ENCODE peak calls at places on chromosomes 2 and 18, in seven cellular contexts. One of them, this sample, is unnamed.

GRCh38 chr2:120523766-120524165 is 177.8 kb downstream of the INHBB start:
- DNase-seq in CD4-positive, CD25-positive, alpha-beta regulatory T cell: no peak
- DNase-seq in breast epithelium: no peak
- DNase-seq in coronary artery: no peak
- DNase-seq in mesendoderm: no peak
- DNase-seq in CD8-positive, alpha-beta memory T cell: no peak
- DNase-seq in cardiac fibroblast: no peak
- DNase-seq in this sample: no peak

GRCh38 chr2:180656455-180656847 is 324.0 kb upstream of the UBE2E3 start:
- DNase-seq in coronary artery: no peak
- DNase-seq in CD4-positive, CD25-positive, alpha-beta regulatory T cell: no peak
- DNase-seq in CD8-positive, alpha-beta memory T cell: no peak
- DNase-seq in mesendoderm: peak; percentile 94
- DNase-seq in breast epithelium: no peak
- DNase-seq in cardiac fibroblast: no peak
- DNase-seq in this sample: no peak

GRCh38 chr2:170723446-170723958 is 8.4 kb downstream of the SP5 start:
- DNase-seq in cardiac fibroblast: no peak
- DNase-seq in CD8-positive, alpha-beta memory T cell: no peak
- DNase-seq in mesendoderm: peak; percentile 59
- DNase-seq in coronary artery: no peak
- DNase-seq in breast epithelium: no peak
- DNase-seq in CD4-positive, CD25-positive, alpha-beta regulatory T cell: no peak
- DNase-seq in this sample: no peak

GRCh38 chr2:129396980-129397599 is 582.4 kb upstream of the RAB6C start:
- DNase-seq in coronary artery: no peak
- DNase-seq in CD4-positive, CD25-positive, alpha-beta regulatory T cell: peak; percentile 7
- DNase-seq in CD8-positive, alpha-beta memory T cell: no peak
- DNase-seq in cardiac fibroblast: peak; percentile 41
- DNase-seq in mesendoderm: peak; percentile 78
- DNase-seq in breast epithelium: no peak
- DNase-seq in this sample: peak; percentile 54

GRCh38 chr2:30355306-30355705 is 91.7 kb upstream of the LCLAT1 start:
- DNase-seq in cardiac fibroblast: no peak
- DNase-seq in CD4-positive, CD25-positive, alpha-beta regulatory T cell: no peak
- DNase-seq in CD8-positive, alpha-beta memory T cell: no peak
- DNase-seq in mesendoderm: no peak
- DNase-seq in breast epithelium: no peak
- DNase-seq in coronary artery: no peak
- DNase-seq in this sample: no peak

GRCh38 chr2:239926587-239927234 is 98.4 kb downstream of the NDUFA10 start:
- DNase-seq in CD8-positive, alpha-beta memory T cell: no peak
- DNase-seq in coronary artery: no peak
- DNase-seq in mesendoderm: no peak
- DNase-seq in cardiac fibroblast: no peak
- DNase-seq in breast epithelium: peak; percentile 9
- DNase-seq in CD4-positive, CD25-positive, alpha-beta regulatory T cell: no peak
- DNase-seq in this sample: no peak

GRCh38 chr18:41532344-41533086 is 422.5 kb upstream of the PIK3C3 start:
- DNase-seq in CD8-positive, alpha-beta memory T cell: no peak
- DNase-seq in coronary artery: no peak
- DNase-seq in cardiac fibroblast: peak; percentile 14
- DNase-seq in mesendoderm: peak; percentile 58
- DNase-seq in CD4-positive, CD25-positive, alpha-beta regulatory T cell: no peak
- DNase-seq in breast epithelium: no peak
- DNase-seq in this sample: no peak

GRCh38 chr18:45764000-45764686 is 40.2 kb downstream of the SLC14A1 start:
- DNase-seq in CD8-positive, alpha-beta memory T cell: no peak
- DNase-seq in cardiac fibroblast: peak; percentile 37
- DNase-seq in breast epithelium: no peak
- DNase-seq in mesendoderm: no peak
- DNase-seq in coronary artery: no peak
- DNase-seq in CD4-positive, CD25-positive, alpha-beta regulatory T cell: peak; percentile 4
- DNase-seq in this sample: no peak

GRCh38 chr2:26849056-26850001 is 1.4 kb downstream of the DPYSL5 start:
- DNase-seq in CD4-positive, CD25-positive, alpha-beta regulatory T cell: no peak
- DNase-seq in coronary artery: no peak
- DNase-seq in mesendoderm: peak; percentile 34
- DNase-seq in breast epithelium: no peak
- DNase-seq in cardiac fibroblast: no peak
- DNase-seq in CD8-positive, alpha-beta memory T cell: no peak
- DNase-seq in this sample: no peak

GRCh38 chr18:62982600-62983251 is 267.4 kb downstream of the PHLPP1 start:
- DNase-seq in CD4-positive, CD25-positive, alpha-beta regulatory T cell: peak; percentile 74
- DNase-seq in cardiac fibroblast: peak; percentile 73
- DNase-seq in coronary artery: no peak
- DNase-seq in breast epithelium: no peak
- DNase-seq in CD8-positive, alpha-beta memory T cell: peak; percentile 36
- DNase-seq in mesendoderm: peak; percentile 73
- DNase-seq in this sample: peak; percentile 67

GRCh38 chr2:32136097-32136496 is 29.6 kb upstream of the SLC30A6 start:
- DNase-seq in coronary artery: no peak
- DNase-seq in cardiac fibroblast: no peak
- DNase-seq in CD4-positive, CD25-positive, alpha-beta regulatory T cell: no peak
- DNase-seq in CD8-positive, alpha-beta memory T cell: no peak
- DNase-seq in breast epithelium: no peak
- DNase-seq in mesendoderm: no peak
- DNase-seq in this sample: no peak

GRCh38 chr2:215573495-215573894 is 137.6 kb upstream of the FN1 start:
- DNase-seq in mesendoderm: no peak
- DNase-seq in CD4-positive, CD25-positive, alpha-beta regulatory T cell: no peak
- DNase-seq in cardiac fibroblast: no peak
- DNase-seq in CD8-positive, alpha-beta memory T cell: no peak
- DNase-seq in coronary artery: no peak
- DNase-seq in breast epithelium: no peak
- DNase-seq in this sample: no peak

GRCh38 chr2:111168528-111168929 is 47.8 kb downstream of the BCL2L11 start:
- DNase-seq in CD8-positive, alpha-beta memory T cell: no peak
- DNase-seq in CD4-positive, CD25-positive, alpha-beta regulatory T cell: peak; percentile 87
- DNase-seq in breast epithelium: no peak
- DNase-seq in mesendoderm: no peak
- DNase-seq in cardiac fibroblast: peak; percentile 58
- DNase-seq in coronary artery: no peak
- DNase-seq in this sample: peak; percentile 81

GRCh38 chr2:207871911-207872310 is 102.2 kb upstream of the FZD5 start:
- DNase-seq in CD4-positive, CD25-positive, alpha-beta regulatory T cell: no peak
- DNase-seq in CD8-positive, alpha-beta memory T cell: no peak
- DNase-seq in cardiac fibroblast: no peak
- DNase-seq in mesendoderm: no peak
- DNase-seq in coronary artery: no peak
- DNase-seq in breast epithelium: no peak
- DNase-seq in this sample: no peak

GRCh38 chr18:3305933-3306332 is 44.0 kb downstream of the MYL12B start:
- DNase-seq in breast epithelium: no peak
- DNase-seq in coronary artery: no peak
- DNase-seq in mesendoderm: no peak
- DNase-seq in CD4-positive, CD25-positive, alpha-beta regulatory T cell: no peak
- DNase-seq in cardiac fibroblast: peak; percentile 75
- DNase-seq in CD8-positive, alpha-beta memory T cell: no peak
- DNase-seq in this sample: no peak

GRCh38 chr2:143685439-143686078 is 556.3 kb downstream of the ARHGAP15 start:
- DNase-seq in breast epithelium: no peak
- DNase-seq in CD8-positive, alpha-beta memory T cell: no peak
- DNase-seq in cardiac fibroblast: no peak
- DNase-seq in CD4-positive, CD25-positive, alpha-beta regulatory T cell: no peak
- DNase-seq in coronary artery: no peak
- DNase-seq in mesendoderm: no peak
- DNase-seq in this sample: no peak

GRCh38 chr2:143683977-143684376 is 554.8 kb downstream of the ARHGAP15 start:
- DNase-seq in CD8-positive, alpha-beta memory T cell: no peak
- DNase-seq in coronary artery: no peak
- DNase-seq in CD4-positive, CD25-positive, alpha-beta regulatory T cell: no peak
- DNase-seq in cardiac fibroblast: no peak
- DNase-seq in breast epithelium: no peak
- DNase-seq in mesendoderm: no peak
- DNase-seq in this sample: no peak

GRCh38 chr2:143682643-143683042 is 553.4 kb downstream of the ARHGAP15 start:
- DNase-seq in CD4-positive, CD25-positive, alpha-beta regulatory T cell: no peak
- DNase-seq in CD8-positive, alpha-beta memory T cell: no peak
- DNase-seq in breast epithelium: no peak
- DNase-seq in cardiac fibroblast: no peak
- DNase-seq in coronary artery: no peak
- DNase-seq in mesendoderm: peak; percentile 49
- DNase-seq in this sample: no peak

GRCh38 chr2:143686585-143687164 is 557.5 kb downstream of the ARHGAP15 start:
- DNase-seq in CD8-positive, alpha-beta memory T cell: no peak
- DNase-seq in cardiac fibroblast: peak; percentile 67
- DNase-seq in CD4-positive, CD25-positive, alpha-beta regulatory T cell: peak; percentile 36
- DNase-seq in breast epithelium: no peak
- DNase-seq in mesendoderm: peak; percentile 67
- DNase-seq in coronary artery: no peak
- DNase-seq in this sample: peak; percentile 44

DNA sequence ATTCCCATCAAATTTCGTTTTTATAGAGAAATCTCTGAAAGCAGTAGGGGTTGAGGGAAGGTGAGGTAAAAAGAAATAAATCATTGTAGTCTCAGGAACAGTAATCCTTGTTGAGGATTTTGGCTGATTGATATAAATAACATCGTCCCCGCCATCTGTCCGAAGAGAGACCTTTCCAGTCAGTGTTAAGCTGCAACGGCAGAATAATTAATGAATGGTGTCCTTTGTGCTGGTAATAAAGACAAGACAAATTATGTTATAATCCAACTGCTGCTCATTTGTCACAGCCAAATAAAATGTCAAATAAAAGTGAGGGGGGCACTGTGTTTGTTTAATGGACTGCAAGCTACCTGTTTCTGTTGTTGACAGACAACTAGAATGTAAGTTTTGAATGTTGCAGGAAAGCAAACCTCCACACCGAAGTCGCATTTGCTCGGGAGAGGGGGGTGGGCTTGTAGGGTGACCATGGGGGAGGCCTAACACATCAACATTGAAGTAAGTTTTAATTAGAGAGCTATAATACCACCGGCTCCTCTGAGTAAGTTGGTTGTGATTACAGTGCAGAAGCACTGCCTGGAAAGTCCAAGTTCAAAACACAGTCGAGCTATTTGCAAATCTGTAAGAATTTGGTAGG is 555.6 kb downstream of the ARHGAP15 start:
- DNase-seq in CD4-positive, CD25-positive, alpha-beta regulatory T cell: no peak
- DNase-seq in coronary artery: no peak
- DNase-seq in breast epithelium: no peak
- DNase-seq in mesendoderm: no peak
- DNase-seq in cardiac fibroblast: no peak
- DNase-seq in CD8-positive, alpha-beta memory T cell: no peak
- DNase-seq in this sample: no peak
- H3K4me3 ChIP-seq in CD4-positive, CD25-positive, alpha-beta regulatory T cell: no peak overlapping the region
- H3K4me3 ChIP-seq in coronary artery: no peak overlapping the region
- H3K4me3 ChIP-seq in breast epithelium: no peak overlapping the region
- H3K4me3 ChIP-seq in mesendoderm: no peak overlapping the region
- H3K4me3 ChIP-seq in cardiac fibroblast: no peak overlapping the region
- H3K4me3 ChIP-seq in CD8-positive, alpha-beta memory T cell: no peak overlapping the region
- H3K4me3 ChIP-seq in this sample: no peak overlapping the region

GRCh38 chr2:64274399-64275173 is 130.4 kb upstream of the PELI1 start:
- DNase-seq in coronary artery: no peak
- DNase-seq in CD4-positive, CD25-positive, alpha-beta regulatory T cell: no peak
- DNase-seq in CD8-positive, alpha-beta memory T cell: no peak
- DNase-seq in mesendoderm: no peak
- DNase-seq in breast epithelium: no peak
- DNase-seq in cardiac fibroblast: no peak
- DNase-seq in this sample: no peak
- H3K4me3 ChIP-seq in coronary artery: peak overlapping the region; percentile 44
- H3K4me3 ChIP-seq in CD4-positive, CD25-positive, alpha-beta regulatory T cell: no peak overlapping the region
- H3K4me3 ChIP-seq in CD8-positive, alpha-beta memory T cell: no peak overlapping the region
- H3K4me3 ChIP-seq in mesendoderm: no peak overlapping the region
- H3K4me3 ChIP-seq in breast epithelium: peak overlapping the region; percentile 39
- H3K4me3 ChIP-seq in cardiac fibroblast: no peak overlapping the region
- H3K4me3 ChIP-seq in this sample: no peak overlapping the region

DNA sequence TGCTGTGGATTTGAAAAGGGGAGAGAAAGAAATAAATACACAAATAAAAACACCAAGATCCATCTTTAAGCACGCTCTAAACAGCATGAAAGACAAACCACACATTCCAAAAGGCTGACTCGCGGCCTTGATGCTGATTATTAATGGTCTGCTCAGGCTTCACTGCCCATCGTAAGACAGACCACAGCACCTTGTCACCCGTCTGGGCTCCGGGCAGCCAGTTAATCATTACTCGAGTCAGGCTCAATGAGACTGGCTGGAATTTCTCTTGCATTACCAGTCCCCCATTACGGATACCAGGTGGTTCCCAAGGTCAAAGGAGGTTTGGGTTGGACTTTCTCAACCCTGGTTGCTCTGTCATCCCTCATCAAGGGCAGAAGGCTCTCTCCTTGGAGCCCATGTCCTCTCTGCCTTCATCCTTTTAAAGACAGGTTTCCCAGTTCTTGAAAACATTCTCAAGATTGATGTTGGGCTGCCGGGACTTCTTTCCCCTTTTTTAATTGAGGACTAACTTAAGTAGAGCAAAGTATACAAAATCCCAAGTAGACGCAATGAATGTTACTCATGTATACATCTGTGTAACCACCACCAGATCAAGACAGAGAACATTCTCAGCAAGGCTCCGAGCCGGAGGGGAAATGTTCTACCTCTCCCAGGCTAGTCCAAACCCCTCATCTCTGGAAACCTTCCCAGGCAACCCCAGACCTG is 8.1 kb downstream of the SMAD7 start:
- DNase-seq in mesendoderm: peak; percentile 81
- DNase-seq in coronary artery: peak; percentile 74
- DNase-seq in breast epithelium: no peak
- DNase-seq in CD4-positive, CD25-positive, alpha-beta regulatory T cell: no peak
- DNase-seq in CD8-positive, alpha-beta memory T cell: no peak
- DNase-seq in cardiac fibroblast: peak; percentile 74
- DNase-seq in this sample: no peak
- H3K4me3 ChIP-seq in mesendoderm: no peak overlapping the region
- H3K4me3 ChIP-seq in coronary artery: peak overlapping the region; percentile 90
- H3K4me3 ChIP-seq in breast epithelium: no peak overlapping the region
- H3K4me3 ChIP-seq in CD4-positive, CD25-positive, alpha-beta regulatory T cell: peak overlapping the region; percentile 18
- H3K4me3 ChIP-seq in CD8-positive, alpha-beta memory T cell: no peak overlapping the region
- H3K4me3 ChIP-seq in cardiac fibroblast: peak overlapping the region; percentile 13
- H3K4me3 ChIP-seq in this sample: no peak overlapping the region

GRCh38 chr18:75204262-75204977 is 4.5 kb downstream of the PTGR3 start:
- DNase-seq in cardiac fibroblast: peak; percentile 36
- DNase-seq in mesendoderm: peak; percentile 48
- DNase-seq in coronary artery: no peak
- DNase-seq in CD8-positive, alpha-beta memory T cell: no peak
- DNase-seq in CD4-positive, CD25-positive, alpha-beta regulatory T cell: no peak
- DNase-seq in breast epithelium: no peak
- DNase-seq in this sample: no peak
- H3K4me3 ChIP-seq in cardiac fibroblast: peak overlapping the region; percentile 34
- H3K4me3 ChIP-seq in mesendoderm: no peak overlapping the region
- H3K4me3 ChIP-seq in coronary artery: peak overlapping the region; percentile 67
- H3K4me3 ChIP-seq in CD8-positive, alpha-beta memory T cell: no peak overlapping the region
- H3K4me3 ChIP-seq in CD4-positive, CD25-positive, alpha-beta regulatory T cell: no peak overlapping the region
- H3K4me3 ChIP-seq in breast epithelium: peak overlapping the region; percentile 61
- H3K4me3 ChIP-seq in this sample: no peak overlapping the region

DNA sequence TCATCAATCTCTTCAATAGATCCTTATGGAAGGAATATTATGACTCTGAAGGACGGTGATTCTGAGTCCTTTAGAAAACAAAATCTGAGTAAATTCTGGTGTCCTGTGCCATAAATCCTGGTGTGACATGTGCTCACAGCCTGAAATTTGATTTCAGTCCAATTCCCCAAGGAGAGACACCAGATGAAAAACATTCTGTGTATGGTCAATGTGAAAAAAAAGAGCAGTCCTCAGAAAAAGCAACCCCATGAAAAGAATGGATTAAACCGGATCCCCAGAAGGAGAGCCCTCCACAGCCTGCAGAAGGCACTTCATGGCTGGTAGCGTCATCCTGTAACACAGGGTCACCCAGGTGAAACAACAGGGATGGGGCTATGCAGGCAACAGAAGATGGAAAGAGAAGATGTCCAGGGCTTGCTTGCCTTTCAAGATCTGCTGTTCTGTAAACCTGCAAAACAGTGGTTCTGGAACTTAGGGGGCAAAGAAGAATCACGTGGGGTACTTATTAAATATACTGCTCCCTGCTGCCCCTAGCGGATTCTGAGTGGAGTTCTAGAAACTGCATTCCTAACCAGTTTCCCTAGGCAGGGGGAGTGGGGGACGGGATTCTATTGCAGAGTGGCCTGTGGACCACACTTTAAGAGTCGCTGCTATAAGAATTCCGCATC is 118.8 kb upstream of the ARL5A start:
- DNase-seq in CD4-positive, CD25-positive, alpha-beta regulatory T cell: peak; percentile 34
- DNase-seq in coronary artery: no peak
- DNase-seq in CD8-positive, alpha-beta memory T cell: no peak
- DNase-seq in mesendoderm: peak; percentile 73
- DNase-seq in breast epithelium: no peak
- DNase-seq in cardiac fibroblast: peak; percentile 18
- DNase-seq in this sample: peak; percentile 20
- H3K4me3 ChIP-seq in CD4-positive, CD25-positive, alpha-beta regulatory T cell: no peak overlapping the region
- H3K4me3 ChIP-seq in coronary artery: peak overlapping the region; percentile 66
- H3K4me3 ChIP-seq in CD8-positive, alpha-beta memory T cell: no peak overlapping the region
- H3K4me3 ChIP-seq in mesendoderm: no peak overlapping the region
- H3K4me3 ChIP-seq in breast epithelium: peak overlapping the region; percentile 51
- H3K4me3 ChIP-seq in cardiac fibroblast: no peak overlapping the region
- H3K4me3 ChIP-seq in this sample: no peak overlapping the region

This sample was measured in Jurkat, Clone E6-1.